ENCODE peak calls at places on chromosomes 11 and 22, in ten cellular contexts. P is ACHN; U is T-helper 2 cell; G is left ventricle myocardium inferior; I is left cardiac atrium; V is activated naive CD8-positive, alpha-beta T cell treated with anti-CD3 and anti-CD28 coated beads for 36 hours; D is activated T-helper 1 cell treated with anti-CD3 and anti-CD28 coated beads, Interleukin-12 subunit alpha, Interleukin-12 subunit beta, Interleukin-2, Interleukin-4 antibody, amounts not matched to agents 30 ng/mL and 10 ng/mL and 1 ng/mL, durations not matched to agents 14 hours and 24 hours and 36 hours; O is A549; N is NCI-H2081; W is lung. B is an unnamed sample.

GRCh38 chr11:19110290-19110689 is 6.7 kb upstream of the ZDHHC13 start:
- DNase-seq in P (no peak), U (no peak), G (peak), I (peak), V (no peak), D (no peak), O (no peak), N (peak), W (no peak), B (no peak)

GRCh38 chr22:23219787-23220484 is 39.6 kb downstream of the BCR start:
- DNase-seq in P (peak), U (peak), G (no peak), I (no peak), V (peak), D (peak), O (no peak), N (no peak), W (peak), B (peak)

GRCh38 chr11:100576044-100577021 is 110.8 kb upstream of the ARHGAP42 start:
- DNase-seq in P (peak), U (no peak), G (no peak), I (no peak), V (no peak), D (no peak), O (peak), N (peak), W (no peak), B (peak)

GRCh38 chr11:103529217-103529684 is 420.0 kb downstream of the DYNC2H1 start:
- DNase-seq in P (peak), U (no peak), G (no peak), I (no peak), V (no peak), D (no peak), O (peak), N (no peak), W (no peak), B (peak)

GRCh38 chr11:25838918-25839611 is 492.9 kb upstream of the ANO3 start:
- DNase-seq in P (no peak), U (no peak), G (no peak), I (no peak), V (no peak), D (no peak), O (no peak), N (no peak), W (no peak), B (peak)

GRCh38 chr22:36002084-36002483 is 26.5 kb downstream of the RBFOX2 start:
- DNase-seq in P (no peak), U (no peak), G (no peak), I (no peak), V (no peak), D (no peak), O (no peak), N (no peak), W (no peak), B (no peak)

GRCh38 chr22:36337365-36338130 is 50.2 kb downstream of the MYH9 start:
- DNase-seq in P (no peak), U (no peak), G (no peak), I (no peak), V (no peak), D (no peak), O (no peak), N (no peak), W (no peak), B (no peak)

GRCh38 chr11:26297179-26297970 is 34.6 kb upstream of the ANO3 start:
- DNase-seq in P (peak), U (no peak), G (no peak), I (no peak), V (no peak), D (no peak), O (peak), N (peak), W (no peak), B (peak)

GRCh38 chr11:63404536-63404935 is 35.0 kb downstream of the SLC22A9 start:
- DNase-seq in P (no peak), U (no peak), G (no peak), I (no peak), V (no peak), D (no peak), O (no peak), N (no peak), W (no peak), B (no peak)

GRCh38 chr22:28544431-28544868 is 135.2 kb downstream of the TTC28 start:
- DNase-seq in P (no peak), U (no peak), G (no peak), I (no peak), V (no peak), D (no peak), O (no peak), N (no peak), W (no peak), B (peak)

GRCh38 chr22:37746366-37747089 is 49.7 kb downstream of the TRIOBP start:
- DNase-seq in P (no peak), U (peak), G (peak), I (no peak), V (peak), D (peak), O (no peak), N (no peak), W (no peak), B (no peak)

GRCh38 chr22:27429476-27429875 is 372.1 kb downstream of the MN1 start:
- DNase-seq in P (no peak), U (no peak), G (no peak), I (no peak), V (no peak), D (no peak), O (no peak), N (no peak), W (no peak), B (no peak)

GRCh38 chr11:78808903-78809302 is 234.2 kb upstream of the NARS2 start:
- DNase-seq in P (no peak), U (no peak), G (no peak), I (no peak), V (no peak), D (no peak), O (no peak), N (no peak), W (no peak), B (no peak)

GRCh38 chr11:69799582-69799981 is 19.6 kb downstream of the FGF3 start:
- DNase-seq in P (no peak), U (no peak), G (no peak), I (no peak), V (no peak), D (no peak), O (peak), N (no peak), W (no peak), B (peak)

B was measured in HT1080.